ENCODE peak calls at places on chromosomes 12 and 14, in eight cellular contexts. One of them, this sample, is unnamed.
A peak's percentile ranks its signal among the peaks of the same experiment; 100 is the strongest.

GRCh38 chr14:26594756-26595545 is 2.9 kb downstream of the NOVA1 start:
- DNase-seq in NCI-H1105: no peak
- DNase-seq in ACHN: no peak
- DNase-seq in fibroblast of the aortic adventitia: no peak
- DNase-seq in BE2C: no peak
- DNase-seq in fibroblast of the conjunctiva: no peak
- DNase-seq in RWPE1: no peak
- DNase-seq in activated CD4-positive, alpha-beta T cell treated with anti-CD3 and anti-CD28 coated beads for 24 hours: no peak
- DNase-seq in this sample: no peak

GRCh38 chr12:73225941-73226340 is 953.8 kb downstream of the TRHDE start:
- DNase-seq in NCI-H1105: no peak
- DNase-seq in ACHN: no peak
- DNase-seq in fibroblast of the aortic adventitia: no peak
- DNase-seq in BE2C: no peak
- DNase-seq in fibroblast of the conjunctiva: no peak
- DNase-seq in RWPE1: no peak
- DNase-seq in activated CD4-positive, alpha-beta T cell treated with anti-CD3 and anti-CD28 coated beads for 24 hours: no peak
- DNase-seq in this sample: no peak

GRCh38 chr12:13539051-13539450 is 342.5 kb downstream of the EMP1 start:
- DNase-seq in NCI-H1105: no peak
- DNase-seq in ACHN: no peak
- DNase-seq in fibroblast of the aortic adventitia: no peak
- DNase-seq in BE2C: no peak
- DNase-seq in fibroblast of the conjunctiva: no peak
- DNase-seq in RWPE1: no peak
- DNase-seq in activated CD4-positive, alpha-beta T cell treated with anti-CD3 and anti-CD28 coated beads for 24 hours: no peak
- DNase-seq in this sample: peak; percentile 32

GRCh38 chr12:104011265-104011664 is 38.7 kb downstream of the GLT8D2 start:
- DNase-seq in NCI-H1105: no peak
- DNase-seq in ACHN: peak; percentile 29
- DNase-seq in fibroblast of the aortic adventitia: peak; percentile 89
- DNase-seq in BE2C: no peak
- DNase-seq in fibroblast of the conjunctiva: peak; percentile 72
- DNase-seq in RWPE1: peak; percentile 71
- DNase-seq in activated CD4-positive, alpha-beta T cell treated with anti-CD3 and anti-CD28 coated beads for 24 hours: no peak
- DNase-seq in this sample: peak; percentile 95

GRCh38 chr12:8493084-8493483 is 20.2 kb upstream of the CLEC4D start:
- DNase-seq in NCI-H1105: no peak
- DNase-seq in ACHN: no peak
- DNase-seq in fibroblast of the aortic adventitia: no peak
- DNase-seq in BE2C: no peak
- DNase-seq in fibroblast of the conjunctiva: no peak
- DNase-seq in RWPE1: no peak
- DNase-seq in activated CD4-positive, alpha-beta T cell treated with anti-CD3 and anti-CD28 coated beads for 24 hours: peak; percentile 18
- DNase-seq in this sample: no peak

GRCh38 chr14:24102357-24103048 is 8.4 kb downstream of the PCK2 start:
- DNase-seq in NCI-H1105: no peak
- DNase-seq in ACHN: no peak
- DNase-seq in fibroblast of the aortic adventitia: no peak
- DNase-seq in BE2C: no peak
- DNase-seq in fibroblast of the conjunctiva: no peak
- DNase-seq in RWPE1: no peak
- DNase-seq in activated CD4-positive, alpha-beta T cell treated with anti-CD3 and anti-CD28 coated beads for 24 hours: no peak
- DNase-seq in this sample: no peak

GRCh38 chr14:77314043-77314442 is 6.6 kb downstream of the POMT2 start:
- DNase-seq in NCI-H1105: no peak
- DNase-seq in ACHN: peak; percentile 30
- DNase-seq in fibroblast of the aortic adventitia: peak; percentile 63
- DNase-seq in BE2C: no peak
- DNase-seq in fibroblast of the conjunctiva: peak; percentile 60
- DNase-seq in RWPE1: peak; percentile 71
- DNase-seq in activated CD4-positive, alpha-beta T cell treated with anti-CD3 and anti-CD28 coated beads for 24 hours: no peak
- DNase-seq in this sample: no peak

GRCh38 chr14:88554458-88555286 is at the start of gene PTPN21:
- DNase-seq in NCI-H1105: no peak
- DNase-seq in ACHN: peak; percentile 77
- DNase-seq in fibroblast of the aortic adventitia: peak; percentile 51
- DNase-seq in BE2C: peak; percentile 72
- DNase-seq in fibroblast of the conjunctiva: peak; percentile 31
- DNase-seq in RWPE1: peak; percentile 81
- DNase-seq in activated CD4-positive, alpha-beta T cell treated with anti-CD3 and anti-CD28 coated beads for 24 hours: no peak
- DNase-seq in this sample: peak; percentile 76

GRCh38 chr12:80690513-80690912 is 16.9 kb upstream of the MYF6 start:
- DNase-seq in NCI-H1105: no peak
- DNase-seq in ACHN: no peak
- DNase-seq in fibroblast of the aortic adventitia: no peak
- DNase-seq in BE2C: no peak
- DNase-seq in fibroblast of the conjunctiva: no peak
- DNase-seq in RWPE1: no peak
- DNase-seq in activated CD4-positive, alpha-beta T cell treated with anti-CD3 and anti-CD28 coated beads for 24 hours: no peak
- DNase-seq in this sample: no peak

GRCh38 chr12:45522227-45522626 is 207.3 kb upstream of the ARID2 start:
- DNase-seq in NCI-H1105: no peak
- DNase-seq in ACHN: no peak
- DNase-seq in fibroblast of the aortic adventitia: no peak
- DNase-seq in BE2C: no peak
- DNase-seq in fibroblast of the conjunctiva: no peak
- DNase-seq in RWPE1: no peak
- DNase-seq in activated CD4-positive, alpha-beta T cell treated with anti-CD3 and anti-CD28 coated beads for 24 hours: no peak
- DNase-seq in this sample: no peak

This sample was measured in SJCRH30.